ENCODE peak calls at places on chromosomes 1 and 21, in eight cellular contexts. One of them, this sample, is unnamed.

GRCh38 chr1:27940297-27940696 is 5.5 kb downstream of the SMPDL3B start:
- DNase-seq in suprapubic skin: no peak
- DNase-seq in left ventricle myocardium inferior: peak; percentile 44
- DNase-seq in cardiac muscle cell: no peak
- DNase-seq in lower lobe of right lung: peak; percentile 74
- DNase-seq in IMR-90: no peak
- DNase-seq in DND-41: peak; percentile 51
- DNase-seq in endodermal cell: peak; percentile 84
- DNase-seq in this sample: peak; percentile 71

GRCh38 chr1:22518379-22518778 is 44.9 kb upstream of the EPHA8 start:
- DNase-seq in DND-41: no peak
- DNase-seq in IMR-90: peak; percentile 34
- DNase-seq in left ventricle myocardium inferior: no peak
- DNase-seq in cardiac muscle cell: no peak
- DNase-seq in lower lobe of right lung: no peak
- DNase-seq in suprapubic skin: no peak
- DNase-seq in endodermal cell: peak; percentile 8
- DNase-seq in this sample: no peak

GRCh38 chr1:201488817-201489581 is 17.9 kb downstream of the CSRP1 start:
- DNase-seq in endodermal cell: no peak
- DNase-seq in lower lobe of right lung: peak; percentile 75
- DNase-seq in IMR-90: peak; percentile 96
- DNase-seq in left ventricle myocardium inferior: peak; percentile 48
- DNase-seq in DND-41: no peak
- DNase-seq in cardiac muscle cell: peak; percentile 93
- DNase-seq in suprapubic skin: no peak
- DNase-seq in this sample: no peak

GRCh38 chr1:151993084-151993733 is 450 bp downstream of the S100A10 start:
- DNase-seq in suprapubic skin: peak; percentile 82
- DNase-seq in left ventricle myocardium inferior: peak; percentile 44
- DNase-seq in cardiac muscle cell: peak; percentile 29
- DNase-seq in IMR-90: no peak
- DNase-seq in lower lobe of right lung: peak; percentile 73
- DNase-seq in endodermal cell: peak; percentile 83
- DNase-seq in DND-41: peak; percentile 40
- DNase-seq in this sample: peak; percentile 61

GRCh38 chr1:10626011-10626731 is 151.4 kb downstream of the PEX14 start:
- DNase-seq in left ventricle myocardium inferior: no peak
- DNase-seq in DND-41: no peak
- DNase-seq in cardiac muscle cell: no peak
- DNase-seq in endodermal cell: no peak
- DNase-seq in suprapubic skin: peak; percentile 50
- DNase-seq in IMR-90: no peak
- DNase-seq in lower lobe of right lung: no peak
- DNase-seq in this sample: no peak

GRCh38 chr1:181089777-181090505 is 1.4 kb downstream of the IER5 start:
- DNase-seq in IMR-90: peak; percentile 65
- DNase-seq in DND-41: peak; percentile 76
- DNase-seq in left ventricle myocardium inferior: peak; percentile 72
- DNase-seq in cardiac muscle cell: peak; percentile 77
- DNase-seq in suprapubic skin: peak; percentile 88
- DNase-seq in lower lobe of right lung: peak; percentile 81
- DNase-seq in endodermal cell: peak; percentile 85
- DNase-seq in this sample: peak; percentile 87

GRCh38 chr1:113007706-113008364 is 51.8 kb upstream of the SLC16A1 start:
- DNase-seq in IMR-90: no peak
- DNase-seq in DND-41: no peak
- DNase-seq in cardiac muscle cell: no peak
- DNase-seq in endodermal cell: no peak
- DNase-seq in suprapubic skin: no peak
- DNase-seq in left ventricle myocardium inferior: no peak
- DNase-seq in lower lobe of right lung: no peak
- DNase-seq in this sample: no peak

GRCh38 chr21:43703068-43703880 is 15.7 kb upstream of the PDXK start:
- DNase-seq in left ventricle myocardium inferior: peak; percentile 71
- DNase-seq in suprapubic skin: no peak
- DNase-seq in DND-41: no peak
- DNase-seq in lower lobe of right lung: peak; percentile 72
- DNase-seq in endodermal cell: peak; percentile 78
- DNase-seq in cardiac muscle cell: peak; percentile 88
- DNase-seq in IMR-90: peak; percentile 68
- DNase-seq in this sample: no peak

GRCh38 chr1:47201179-47201578 is 11.3 kb upstream of the PDZK1IP1 start:
- DNase-seq in DND-41: no peak
- DNase-seq in suprapubic skin: no peak
- DNase-seq in endodermal cell: peak; percentile 53
- DNase-seq in cardiac muscle cell: peak; percentile 61
- DNase-seq in lower lobe of right lung: no peak
- DNase-seq in left ventricle myocardium inferior: no peak
- DNase-seq in IMR-90: peak; percentile 29
- DNase-seq in this sample: no peak

GRCh38 chr1:201336711-201337450 is 40.6 kb downstream of the TNNT2 start:
- DNase-seq in left ventricle myocardium inferior: no peak
- DNase-seq in lower lobe of right lung: peak; percentile 24
- DNase-seq in IMR-90: no peak
- DNase-seq in cardiac muscle cell: no peak
- DNase-seq in suprapubic skin: peak; percentile 52
- DNase-seq in DND-41: no peak
- DNase-seq in endodermal cell: no peak
- DNase-seq in this sample: no peak

GRCh38 chr1:148435406-148435805 is 47.7 kb downstream of the PPIAL4G start:
- DNase-seq in DND-41: no peak
- DNase-seq in left ventricle myocardium inferior: no peak
- DNase-seq in lower lobe of right lung: no peak
- DNase-seq in suprapubic skin: no peak
- DNase-seq in IMR-90: no peak
- DNase-seq in endodermal cell: no peak
- DNase-seq in cardiac muscle cell: no peak
- DNase-seq in this sample: no peak

GRCh38 chr21:45986316-45987051 is 4.9 kb downstream of the COL6A1 start:
- DNase-seq in IMR-90: no peak
- DNase-seq in cardiac muscle cell: no peak
- DNase-seq in lower lobe of right lung: no peak
- DNase-seq in DND-41: no peak
- DNase-seq in left ventricle myocardium inferior: peak; percentile 14
- DNase-seq in suprapubic skin: peak; percentile 66
- DNase-seq in endodermal cell: no peak
- DNase-seq in this sample: no peak

GRCh38 chr1:89556716-89557442 is 32.2 kb downstream of the LRRC8B start:
- DNase-seq in cardiac muscle cell: peak; percentile 34
- DNase-seq in lower lobe of right lung: no peak
- DNase-seq in IMR-90: no peak
- DNase-seq in endodermal cell: no peak
- DNase-seq in left ventricle myocardium inferior: no peak
- DNase-seq in DND-41: no peak
- DNase-seq in suprapubic skin: no peak
- DNase-seq in this sample: no peak

GRCh38 chr1:188006354-188006753 is 1177.6 kb downstream of the PLA2G4A start:
- DNase-seq in left ventricle myocardium inferior: no peak
- DNase-seq in cardiac muscle cell: no peak
- DNase-seq in lower lobe of right lung: no peak
- DNase-seq in endodermal cell: no peak
- DNase-seq in DND-41: no peak
- DNase-seq in IMR-90: no peak
- DNase-seq in suprapubic skin: no peak
- DNase-seq in this sample: no peak

GRCh38 chr1:160359559-160360226 is 7.2 kb upstream of the NHLH1 start:
- DNase-seq in DND-41: no peak
- DNase-seq in endodermal cell: no peak
- DNase-seq in IMR-90: peak; percentile 32
- DNase-seq in suprapubic skin: no peak
- DNase-seq in left ventricle myocardium inferior: no peak
- DNase-seq in lower lobe of right lung: no peak
- DNase-seq in cardiac muscle cell: no peak
- DNase-seq in this sample: no peak

GRCh38 chr1:180117764-180118116 is 36.9 kb upstream of the QSOX1 start:
- DNase-seq in cardiac muscle cell: peak; percentile 66
- DNase-seq in IMR-90: peak; percentile 85
- DNase-seq in lower lobe of right lung: no peak
- DNase-seq in suprapubic skin: no peak
- DNase-seq in endodermal cell: no peak
- DNase-seq in left ventricle myocardium inferior: no peak
- DNase-seq in DND-41: no peak
- DNase-seq in this sample: no peak

GRCh38 chr1:245860681-245861552 is 646.2 kb downstream of the SMYD3 start:
- DNase-seq in left ventricle myocardium inferior: no peak
- DNase-seq in endodermal cell: no peak
- DNase-seq in lower lobe of right lung: no peak
- DNase-seq in cardiac muscle cell: peak; percentile 95
- DNase-seq in IMR-90: peak; percentile 71
- DNase-seq in suprapubic skin: no peak
- DNase-seq in DND-41: no peak
- DNase-seq in this sample: no peak

GRCh38 chr1:28070725-28071593 is 17.5 kb downstream of the EYA3 start:
- DNase-seq in cardiac muscle cell: no peak
- DNase-seq in suprapubic skin: no peak
- DNase-seq in IMR-90: no peak
- DNase-seq in left ventricle myocardium inferior: no peak
- DNase-seq in DND-41: no peak
- DNase-seq in lower lobe of right lung: no peak
- DNase-seq in endodermal cell: no peak
- DNase-seq in this sample: no peak

GRCh38 chr1:156657971-156658319 is 16.0 kb downstream of the BCAN start:
- DNase-seq in lower lobe of right lung: no peak
- DNase-seq in suprapubic skin: peak; percentile 57
- DNase-seq in DND-41: no peak
- DNase-seq in endodermal cell: peak; percentile 59
- DNase-seq in cardiac muscle cell: no peak
- DNase-seq in IMR-90: no peak
- DNase-seq in left ventricle myocardium inferior: no peak
- DNase-seq in this sample: no peak
- H3K27ac ChIP-seq in lower lobe of right lung: no peak overlapping the region
- H3K27ac ChIP-seq in suprapubic skin: no peak overlapping the region
- H3K27ac ChIP-seq in DND-41: no peak overlapping the region
- H3K27ac ChIP-seq in endodermal cell: no peak overlapping the region
- H3K27ac ChIP-seq in cardiac muscle cell: no peak overlapping the region
- H3K27ac ChIP-seq in IMR-90: no peak overlapping the region
- H3K27ac ChIP-seq in left ventricle myocardium inferior: no peak overlapping the region
- H3K27ac ChIP-seq in this sample: no peak overlapping the region

DNA sequence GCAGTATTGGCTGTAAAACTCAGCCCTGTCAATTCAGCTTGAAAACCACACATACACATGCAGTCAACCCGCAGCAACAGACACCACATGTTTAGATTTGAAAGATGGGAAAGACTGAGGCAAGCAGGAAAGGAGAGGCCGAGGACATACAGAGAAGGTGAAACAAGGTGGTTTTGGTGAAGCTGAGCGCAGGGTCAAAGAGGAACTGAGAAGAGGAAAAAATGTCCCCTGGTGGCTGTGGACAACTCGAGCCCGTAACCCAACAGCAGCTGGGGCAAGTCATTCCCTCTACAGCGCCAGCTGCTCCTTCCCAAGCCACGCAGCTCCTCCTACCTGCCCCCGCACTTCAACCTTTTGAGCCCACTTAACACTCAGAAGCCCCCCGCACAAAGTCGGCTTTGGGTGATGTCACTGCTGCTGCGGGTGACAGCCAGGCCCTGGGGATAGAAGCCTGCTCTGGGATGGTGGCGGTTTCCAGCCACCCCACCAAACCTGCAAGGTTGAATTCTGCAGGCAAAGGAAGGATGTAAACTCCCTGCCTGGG is 63.0 kb downstream of the KCNN3 start:
- DNase-seq in left ventricle myocardium inferior: no peak
- DNase-seq in endodermal cell: no peak
- DNase-seq in IMR-90: no peak
- DNase-seq in DND-41: no peak
- DNase-seq in lower lobe of right lung: no peak
- DNase-seq in cardiac muscle cell: no peak
- DNase-seq in suprapubic skin: no peak
- DNase-seq in this sample: no peak
- H3K4me3 ChIP-seq in left ventricle myocardium inferior: no peak overlapping the region
- H3K4me3 ChIP-seq in endodermal cell: no peak overlapping the region
- H3K4me3 ChIP-seq in IMR-90: no peak overlapping the region
- H3K4me3 ChIP-seq in DND-41: no peak overlapping the region
- H3K4me3 ChIP-seq in lower lobe of right lung: no peak overlapping the region
- H3K4me3 ChIP-seq in cardiac muscle cell: no peak overlapping the region
- H3K4me3 ChIP-seq in suprapubic skin: no peak overlapping the region
- H3K4me3 ChIP-seq in this sample: no peak overlapping the region

DNA sequence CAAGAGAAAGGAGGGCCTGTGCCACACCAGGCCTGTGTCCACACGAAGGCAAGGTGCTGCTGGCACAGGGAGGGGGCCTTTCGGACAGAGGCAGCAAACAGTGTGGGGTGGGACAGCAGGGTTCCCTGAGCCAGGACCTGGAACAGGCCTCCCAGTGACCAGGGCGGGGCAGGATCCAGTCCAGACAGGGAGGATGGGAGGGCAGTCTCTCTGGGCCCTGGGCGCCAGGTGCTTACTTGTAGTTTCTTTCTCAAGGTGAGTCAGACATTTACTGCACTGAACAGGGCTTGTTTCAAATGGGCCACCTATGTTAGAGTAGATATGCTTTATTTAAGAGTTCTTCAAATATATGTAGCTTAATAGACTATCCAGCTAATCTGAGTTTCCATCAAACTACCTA is 52.8 kb upstream of the STUM start:
- DNase-seq in cardiac muscle cell: no peak
- DNase-seq in left ventricle myocardium inferior: no peak
- DNase-seq in IMR-90: no peak
- DNase-seq in DND-41: no peak
- DNase-seq in lower lobe of right lung: no peak
- DNase-seq in endodermal cell: no peak
- DNase-seq in suprapubic skin: no peak
- DNase-seq in this sample: no peak
- H3K9me3 ChIP-seq in cardiac muscle cell: no peaks in the 10 kb centered on the region
- H3K9me3 ChIP-seq in left ventricle myocardium inferior: peaks cover 7% of the 10 kb centered on the region
- H3K9me3 ChIP-seq in IMR-90: no peaks in the 10 kb centered on the region
- H3K9me3 ChIP-seq in DND-41: no peaks in the 10 kb centered on the region
- H3K9me3 ChIP-seq in lower lobe of right lung: no peaks in the 10 kb centered on the region
- H3K9me3 ChIP-seq in endodermal cell: no peaks in the 10 kb centered on the region
- H3K9me3 ChIP-seq in suprapubic skin: no peaks in the 10 kb centered on the region
- H3K9me3 ChIP-seq in this sample: no peaks in the 10 kb centered on the region

GRCh38 chr1:56450004-56450666 is 129.2 kb downstream of the PLPP3 start:
- DNase-seq in DND-41: no peak
- DNase-seq in left ventricle myocardium inferior: no peak
- DNase-seq in cardiac muscle cell: no peak
- DNase-seq in lower lobe of right lung: no peak
- DNase-seq in endodermal cell: peak; percentile 64
- DNase-seq in IMR-90: no peak
- DNase-seq in suprapubic skin: no peak
- DNase-seq in this sample: no peak
- H3K27ac ChIP-seq in DND-41: no peak overlapping the region
- H3K27ac ChIP-seq in left ventricle myocardium inferior: peak overlapping the region; percentile 11
- H3K27ac ChIP-seq in cardiac muscle cell: no peak overlapping the region
- H3K27ac ChIP-seq in lower lobe of right lung: no peak overlapping the region
- H3K27ac ChIP-seq in endodermal cell: no peak overlapping the region
- H3K27ac ChIP-seq in IMR-90: no peak overlapping the region
- H3K27ac ChIP-seq in suprapubic skin: no peak overlapping the region
- H3K27ac ChIP-seq in this sample: no peak overlapping the region

GRCh38 chr1:115829023-115829674 is 11.8 kb downstream of the NHLH2 start:
- DNase-seq in lower lobe of right lung: peak; percentile 52
- DNase-seq in DND-41: no peak
- DNase-seq in endodermal cell: peak; percentile 66
- DNase-seq in suprapubic skin: peak; percentile 73
- DNase-seq in cardiac muscle cell: peak; percentile 87
- DNase-seq in IMR-90: peak; percentile 84
- DNase-seq in left ventricle myocardium inferior: no peak
- DNase-seq in this sample: no peak
- H3K4me3 ChIP-seq in lower lobe of right lung: no peak overlapping the region
- H3K4me3 ChIP-seq in DND-41: no peak overlapping the region
- H3K4me3 ChIP-seq in endodermal cell: peak overlapping the region; percentile 57
- H3K4me3 ChIP-seq in suprapubic skin: peak overlapping the region; percentile 50
- H3K4me3 ChIP-seq in cardiac muscle cell: no peak overlapping the region
- H3K4me3 ChIP-seq in IMR-90: no peak overlapping the region
- H3K4me3 ChIP-seq in left ventricle myocardium inferior: peak overlapping the region; percentile 70
- H3K4me3 ChIP-seq in this sample: no peak overlapping the region

This sample was measured in CD4-positive, alpha-beta memory T cell.